ENCODE peak calls at places on chromosome 1, in ten cellular contexts. O is transverse colon, U is bronchial epithelial cell, L is neural crest cell, W is OCI-LY7, F is neural progenitor cell, T is AG04450, B is cardiac muscle cell, X is GM12864, P is GM12865. Z is an unnamed sample.
A peak's percentile ranks its signal among the peaks of the same experiment; 100 is the strongest.

GRCh38 chr1:231072054-231072453 is 32.0 kb upstream of the FAM89A start:
- DNase-seq in O (no peak), U (no peak), L (no peak), W (no peak), F (no peak), T (no peak), B (no peak), X (no peak), P (no peak), Z (no peak)

GRCh38 chr1:39445573-39445972 is 45.9 kb upstream of the BMP8A start:
- DNase-seq in O (no peak), U (no peak), L (no peak), W (no peak), F (no peak), T (no peak), B (no peak), X (no peak), P (no peak), Z (no peak)

GRCh38 chr1:39545531-39545930 is 31.1 kb downstream of the PABPC4 start:
- DNase-seq in O (no peak), U (no peak), L (no peak), W (no peak), F (no peak), T (no peak), B (no peak), X (no peak), P (no peak), Z (no peak)

GRCh38 chr1:229298887-229299503 is 28.1 kb downstream of the RAB4A start:
- DNase-seq in O (no peak), U (no peak), L (no peak), W (no peak), F (no peak), T (no peak), B (no peak), X (no peak), P (no peak), Z (no peak)

GRCh38 chr1:209291715-209292114 is 291.8 kb upstream of the CAMK1G start:
- DNase-seq in O (no peak), U (no peak), L (no peak), W (no peak), F (no peak), T (no peak), B (no peak), X (no peak), P (no peak), Z (no peak)

GRCh38 chr1:164575356-164575755 is 16.4 kb downstream of the PBX1 start:
- DNase-seq in O (no peak), U (no peak), L (no peak), W (no peak), F (peak; percentile 32), T (no peak), B (no peak), X (no peak), P (no peak), Z (no peak)

GRCh38 chr1:207454046-207454964 is at the start of gene CR2:
- DNase-seq in O (peak; percentile 71), U (peak; percentile 43), L (peak; percentile 7), W (peak; percentile 86), F (peak; percentile 81), T (no peak), B (no peak), X (peak; percentile 50), P (peak; percentile 89), Z (peak; percentile 33)

GRCh38 chr1:227729881-227730629 is 5.0 kb downstream of the JMJD4 start:
- DNase-seq in O (peak; percentile 46), U (peak; percentile 52), L (peak; percentile 54), W (peak; percentile 69), F (peak; percentile 53), T (peak; percentile 37), B (peak; percentile 69), X (no peak), P (peak; percentile 58), Z (peak; percentile 68)

GRCh38 chr1:89598450-89599331 is 34.2 kb upstream of the LRRC8C start:
- DNase-seq in O (no peak), U (peak; percentile 52), L (no peak), W (peak; percentile 50), F (peak; percentile 18), T (no peak), B (peak; percentile 66), X (no peak), P (peak; percentile 40), Z (peak; percentile 17)

GRCh38 chr1:180358649-180359048 is 128.6 kb downstream of the LHX4 start:
- DNase-seq in O (no peak), U (no peak), L (no peak), W (no peak), F (peak; percentile 28), T (no peak), B (peak; percentile 60), X (no peak), P (no peak), Z (no peak)

GRCh38 chr1:70415882-70416281 is 4.8 kb downstream of the CTH start:
- DNase-seq in O (no peak), U (no peak), L (no peak), W (no peak), F (no peak), T (no peak), B (no peak), X (no peak), P (peak; percentile 14), Z (no peak)

GRCh38 chr1:8880068-8880676 is 1.7 kb upstream of the ENO1 start:
- DNase-seq in O (peak; percentile 48), U (peak; percentile 90), L (no peak), W (peak; percentile 45), F (no peak), T (peak; percentile 78), B (peak; percentile 97), X (no peak), P (peak; percentile 61), Z (no peak)
- TF ChIP-seq CTCF in O (no peak), U (no peak), L (no peak), W (no peak), F (no peak), T (no peak), B (no peak), X (no peak), P (no peak), Z (no peak)

GRCh38 chr1:18376661-18377060 is 104.1 kb upstream of the KLHDC7A start:
- DNase-seq in O (no peak), U (no peak), L (no peak), W (no peak), F (no peak), T (no peak), B (no peak), X (no peak), P (no peak), Z (no peak)

GRCh38 chr1:18373151-18373550 is 107.6 kb upstream of the KLHDC7A start:
- DNase-seq in O (no peak), U (no peak), L (no peak), W (no peak), F (no peak), T (no peak), B (no peak), X (no peak), P (no peak), Z (no peak)

DNA sequence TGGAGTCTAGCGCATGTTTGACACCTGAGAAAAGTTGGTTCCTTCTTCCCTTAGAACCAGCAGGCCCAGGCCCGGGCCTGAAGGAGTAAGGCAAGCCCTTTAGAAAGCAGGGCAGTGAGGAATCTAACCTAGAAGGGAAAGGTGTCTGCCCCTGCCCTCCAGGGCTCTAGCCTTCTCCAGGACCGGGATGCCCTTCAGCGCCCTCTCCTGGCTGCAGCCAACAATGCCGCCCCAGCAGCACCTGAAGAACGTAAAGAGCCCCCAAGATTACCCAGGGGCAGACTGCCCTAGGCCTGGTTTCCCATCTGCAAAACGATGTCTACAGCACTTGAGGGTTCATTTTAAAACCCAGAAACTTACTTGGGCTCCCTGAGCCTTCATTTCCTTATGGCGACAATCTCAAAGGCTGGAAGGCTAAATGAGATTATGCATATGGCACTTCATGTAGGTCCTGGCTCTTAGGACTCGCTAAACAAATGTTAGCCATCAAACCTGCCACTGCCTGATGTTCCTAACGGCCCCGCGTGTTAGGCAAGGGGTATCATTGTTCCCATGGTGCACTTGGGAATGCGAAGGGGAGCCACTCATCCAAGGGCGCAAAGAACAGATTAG is 106.7 kb upstream of the KLHDC7A start:
- DNase-seq in O (peak; percentile 23), U (no peak), L (peak; percentile 43), W (peak; percentile 26), F (peak; percentile 75), T (no peak), B (no peak), X (no peak), P (peak; percentile 42), Z (peak; percentile 80)
- TF ChIP-seq CTCF in O (peak; percentile 14), U (peak; percentile 5), L (peak; percentile 55), W (peak; percentile 80), F (peak; percentile 90), T (no peak), B (no peak), X (peak; percentile 80), P (peak; percentile 67), Z (peak; percentile 64)

DNA sequence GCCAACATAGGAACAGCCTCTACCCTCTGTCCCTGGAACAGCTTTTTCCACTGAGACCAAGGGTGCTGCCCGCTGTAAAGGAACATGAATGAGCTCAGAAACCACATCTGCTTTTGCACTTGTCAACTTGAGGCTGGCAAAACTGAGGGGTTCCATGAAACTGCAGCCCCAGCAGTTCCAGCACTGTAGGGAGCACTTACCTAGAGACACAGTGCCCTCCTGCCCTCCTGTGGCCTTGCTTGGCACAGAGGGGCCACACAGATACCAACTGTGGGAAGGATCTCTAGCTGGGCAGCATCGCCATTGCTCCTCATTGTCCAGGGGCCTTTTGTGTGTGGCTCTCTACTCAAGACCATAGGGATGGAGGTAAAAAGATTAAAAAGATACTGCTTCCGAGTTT is 51.6 kb downstream of the ITPKB start:
- DNase-seq in O (no peak), U (no peak), L (no peak), W (peak; percentile 66), F (no peak), T (no peak), B (no peak), X (no peak), P (no peak), Z (no peak)
- TF ChIP-seq CTCF in O (no peak), U (no peak), L (no peak), W (peak; percentile 71), F (no peak), T (no peak), B (no peak), X (peak; percentile 19), P (peak; percentile 30), Z (no peak)

DNA sequence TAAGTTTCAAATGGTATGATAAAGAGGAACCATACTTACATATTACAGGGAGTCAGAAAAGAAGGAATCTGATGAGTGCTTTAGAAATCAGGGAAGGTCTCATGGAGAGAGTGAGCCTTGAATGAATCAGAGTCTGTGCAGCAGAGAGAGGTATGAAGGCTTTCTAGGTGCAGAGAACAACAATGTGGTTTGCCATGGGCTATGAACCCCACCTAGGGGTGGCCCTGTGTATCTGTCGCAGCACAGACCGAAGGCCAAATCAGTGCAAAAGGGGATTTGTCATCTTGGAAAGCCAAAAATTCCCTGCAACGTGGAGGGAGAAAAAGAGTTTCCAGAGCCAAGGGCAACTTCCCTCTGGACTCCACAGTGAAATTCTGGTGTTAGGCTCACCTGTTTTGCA is 3.5 kb downstream of the PAPPA2 start:
- DNase-seq in O (no peak), U (no peak), L (no peak), W (peak; percentile 8), F (peak; percentile 66), T (no peak), B (no peak), X (no peak), P (peak; percentile 22), Z (peak; percentile 23)
- TF ChIP-seq CTCF in O (no peak), U (no peak), L (peak; percentile 59), W (peak; percentile 68), F (peak; percentile 64), T (peak; percentile 35), B (no peak), X (peak; percentile 48), P (peak; percentile 42), Z (peak; percentile 55)